ENCODE peak calls at places on chromosomes 1 and 21, in nine cellular contexts. U is EH; K is aorta; Q is substantia nigra; H is stimulated activated CD4-positive, alpha-beta T cell treated with anti-CD3 and anti-CD28 coated beads, TNF-alpha, amount 100 ng/mL, for 48 hours; E is effector memory CD8-positive, alpha-beta T cell; O is NAMALWA; M is right atrium auricular region; X is NCI-H187 treated with DMSO at 0.1 percent for 48 hours. W is an unnamed sample.

GRCh38 chr1:183206538-183207117 is 20.6 kb downstream of the LAMC2 start:
- DNase-seq in U (no peak), K (no peak), Q (no peak), H (no peak), E (no peak), O (no peak), M (no peak), X (no peak), W (no peak)

GRCh38 chr1:185939142-185939541 is 205.0 kb downstream of the HMCN1 start:
- DNase-seq in U (peak), K (no peak), Q (no peak), H (no peak), E (no peak), O (no peak), M (no peak), X (no peak), W (no peak)

GRCh38 chr1:156338180-156338973 is at the start of the genes CCT3 and TSACC:
- DNase-seq in U (peak), K (peak), Q (peak), H (peak), E (peak), O (peak), M (peak), X (peak), W (peak)

GRCh38 chr1:15953294-15953771 is 22.6 kb downstream of the ZBTB17 start:
- DNase-seq in U (peak), K (peak), Q (no peak), H (no peak), E (no peak), O (no peak), M (no peak), X (no peak), W (no peak)

GRCh38 chr1:28369518-28370219 is at the start of gene PHACTR4:
- DNase-seq in U (peak), K (peak), Q (peak), H (peak), E (peak), O (peak), M (peak), X (peak), W (peak)

GRCh38 chr1:3459940-3460652 is 5.6 kb downstream of the ARHGEF16 start:
- DNase-seq in U (no peak), K (no peak), Q (no peak), H (no peak), E (no peak), O (no peak), M (no peak), X (no peak), W (peak)

GRCh38 chr1:94049791-94050190 is 71.2 kb downstream of the ABCA4 start:
- DNase-seq in U (no peak), K (no peak), Q (no peak), H (no peak), E (no peak), O (no peak), M (no peak), X (no peak), W (no peak)

GRCh38 chr1:1054099-1054700 is 19.9 kb downstream of the RNF223 start:
- DNase-seq in U (no peak), K (no peak), Q (no peak), H (no peak), E (no peak), O (no peak), M (no peak), X (no peak), W (no peak)

GRCh38 chr21:45698493-45698947 is 55.0 kb downstream of the PCBP3 start:
- DNase-seq in U (peak), K (peak), Q (no peak), H (no peak), E (no peak), O (no peak), M (peak), X (no peak), W (peak)

W was measured in Right ventricle myocardium inferior.